ENCODE peak calls at places on chromosomes 16 and 17, in six cellular contexts. J, Y, M, W, N and E are unnamed samples.

GRCh38 chr16:81608515-81609209 is 164.1 kb downstream of the CMIP start:
- DNase-seq in J (peak; percentile 32), Y (peak; percentile 76), M (no peak), W (peak; percentile 71), N (peak; percentile 82), E (peak; percentile 90)

GRCh38 chr17:73286863-73287296 is 24.9 kb downstream of the CDC42EP4 start:
- DNase-seq in J (no peak), Y (peak; percentile 83), M (no peak), W (peak; percentile 79), N (peak; percentile 90), E (peak; percentile 85)

GRCh38 chr17:34596897-34597296 is 17.5 kb downstream of the TMEM132E start:
- DNase-seq in J (no peak), Y (no peak), M (no peak), W (no peak), N (no peak), E (no peak)

GRCh38 chr17:49734666-49735490 is 27.1 kb upstream of the SLC35B1 start:
- DNase-seq in J (no peak), Y (no peak), M (no peak), W (no peak), N (no peak), E (no peak)

GRCh38 chr17:62093188-62094155 is 28.4 kb upstream of the MED13 start:
- DNase-seq in J (no peak), Y (peak; percentile 98), M (peak; percentile 88), W (no peak), N (peak; percentile 85), E (peak; percentile 54)

GRCh38 chr16:51731160-51731559 is 580.1 kb upstream of the SALL1 start:
- DNase-seq in J (no peak), Y (no peak), M (no peak), W (no peak), N (no peak), E (no peak)

GRCh38 chr17:12282056-12282455 is 261.4 kb downstream of the MAP2K4 start:
- DNase-seq in J (no peak), Y (peak; percentile 69), M (peak; percentile 64), W (no peak), N (peak; percentile 8), E (peak; percentile 68)

GRCh38 chr16:88376835-88377726 is 5.7 kb upstream of the ZNF469 start:
- DNase-seq in J (no peak), Y (peak; percentile 29), M (peak; percentile 38), W (no peak), N (peak; percentile 29), E (no peak)

GRCh38 chr16:50152386-50152806 is 710 bp upstream of the TENT4B start:
- DNase-seq in J (no peak), Y (peak; percentile 38), M (peak; percentile 56), W (peak; percentile 79), N (peak; percentile 36), E (peak; percentile 44)

GRCh38 chr17:16915752-16916556 is 56.0 kb downstream of the TNFRSF13B start:
- DNase-seq in J (peak; percentile 70), Y (peak; percentile 44), M (peak; percentile 67), W (peak; percentile 62), N (peak; percentile 4), E (peak; percentile 59)

GRCh38 chr17:56593741-56594527 is 435 bp downstream of the NOG start:
- DNase-seq in J (peak; percentile 87), Y (peak; percentile 51), M (no peak), W (peak; percentile 57), N (peak; percentile 36), E (peak; percentile 63)

GRCh38 chr17:63029520-63029919 is 63.5 kb downstream of the TANC2 start:
- DNase-seq in J (no peak), Y (peak; percentile 30), M (peak; percentile 16), W (no peak), N (peak; percentile 69), E (peak; percentile 75)

GRCh38 chr16:84607694-84608093 is 10.2 kb downstream of the COTL1 start:
- DNase-seq in J (no peak), Y (no peak), M (no peak), W (no peak), N (no peak), E (no peak)

GRCh38 chr16:5002699-5003143 is 31.0 kb downstream of the NAGPA start:
- DNase-seq in J (no peak), Y (no peak), M (no peak), W (no peak), N (no peak), E (no peak)

GRCh38 chr16:50964491-50964890 is 186.6 kb downstream of the SALL1 start:
- DNase-seq in J (no peak), Y (no peak), M (no peak), W (no peak), N (no peak), E (no peak)

GRCh38 chr17:21285164-21286065 is 904 bp downstream of the MAP2K3 start:
- DNase-seq in J (peak; percentile 36), Y (peak; percentile 69), M (no peak), W (peak; percentile 85), N (peak; percentile 50), E (peak; percentile 72)

GRCh38 chr17:33657181-33657580 is 364.1 kb upstream of the ASIC2 start:
- DNase-seq in J (peak; percentile 54), Y (no peak), M (no peak), W (no peak), N (no peak), E (no peak)

GRCh38 chr17:3667366-3668278 is 756 bp downstream of the TAX1BP3 start:
- DNase-seq in J (peak; percentile 89), Y (peak; percentile 83), M (peak; percentile 90), W (peak; percentile 91), N (peak; percentile 92), E (peak; percentile 97)

GRCh38 chr17:79325707-79326106 is 251.1 kb downstream of the ENGASE start:
- DNase-seq in J (peak; percentile 82), Y (no peak), M (no peak), W (no peak), N (peak; percentile 9), E (no peak)

GRCh38 chr16:13953501-13953900 is 33.5 kb downstream of the ERCC4 start:
- DNase-seq in J (no peak), Y (no peak), M (no peak), W (no peak), N (no peak), E (no peak)

GRCh38 chr17:66767164-66767933 is 67.6 kb upstream of the CACNG5 start:
- DNase-seq in J (no peak), Y (no peak), M (no peak), W (no peak), N (no peak), E (no peak)

GRCh38 chr17:78351449-78352006 is 8.3 kb downstream of the SOCS3 start:
- DNase-seq in J (peak; percentile 84), Y (peak; percentile 98), M (peak; percentile 86), W (peak; percentile 97), N (peak; percentile 100), E (peak; percentile 100)

GRCh38 chr17:57940653-57941329 is 14.4 kb downstream of the CUEDC1 start:
- DNase-seq in J (no peak), Y (peak; percentile 64), M (no peak), W (no peak), N (no peak), E (no peak)

GRCh38 chr17:40115101-40115436 is 6.7 kb upstream of the MSL1 start:
- DNase-seq in J (no peak), Y (no peak), M (no peak), W (no peak), N (no peak), E (no peak)

GRCh38 chr17:40113110-40113960 is 8.4 kb upstream of the MSL1 start:
- DNase-seq in J (peak; percentile 93), Y (peak; percentile 96), M (peak; percentile 97), W (peak; percentile 98), N (peak; percentile 98), E (peak; percentile 97)

GRCh38 chr17:40112191-40112590 is 9.6 kb upstream of the MSL1 start:
- DNase-seq in J (no peak), Y (no peak), M (no peak), W (peak; percentile 54), N (no peak), E (no peak)

GRCh38 chr17:40112718-40113109 is 9.1 kb upstream of the MSL1 start:
- DNase-seq in J (no peak), Y (no peak), M (no peak), W (peak; percentile 62), N (no peak), E (no peak)

GRCh38 chr17:40113961-40114272 is 7.9 kb upstream of the MSL1 start:
- DNase-seq in J (no peak), Y (no peak), M (no peak), W (no peak), N (no peak), E (no peak)
- H3K4me3 ChIP-seq in J (peak overlapping the region; percentile 22), Y (no peak overlapping the region), M (peak overlapping the region; percentile 42), W (no peak overlapping the region), N (peak overlapping the region; percentile 54), E (no peak overlapping the region)

GRCh38 chr16:53745753-53746258 is 41.9 kb downstream of the FTO start:
- DNase-seq in J (no peak), Y (peak; percentile 51), M (peak; percentile 72), W (no peak), N (peak; percentile 45), E (peak; percentile 68)
- TF ChIP-seq CTCF in J (no peak), Y (peak; percentile 32), M (no peak), W (no peak), N (peak; percentile 47), E (peak; percentile 41)

DNA sequence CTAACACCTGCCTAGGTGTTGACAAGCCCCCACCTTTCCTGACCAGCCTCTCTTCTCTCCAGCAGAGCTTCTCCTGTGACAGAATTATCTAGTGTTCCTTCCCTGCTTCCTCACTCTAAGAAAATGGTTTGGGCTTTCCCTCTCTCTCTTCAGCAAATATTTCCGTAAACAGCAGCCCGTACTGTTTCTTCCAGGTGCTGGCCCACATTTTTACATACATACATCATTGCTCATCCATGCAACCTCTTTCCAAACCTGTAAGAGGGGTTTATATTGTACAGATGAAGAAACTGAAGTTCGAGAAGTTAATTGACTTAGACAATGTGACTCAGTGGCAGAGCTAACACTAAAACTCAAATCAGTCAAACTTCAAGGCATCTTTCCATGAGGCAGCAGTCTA is 569 bp upstream of the TEKT3 start:
- DNase-seq in J (no peak), Y (no peak), M (no peak), W (no peak), N (no peak), E (no peak)
- H3K4me3 ChIP-seq in J (peak overlapping the region; percentile 57), Y (peak overlapping the region; percentile 31), M (peak overlapping the region; percentile 52), W (no peak overlapping the region), N (peak overlapping the region; percentile 32), E (no peak overlapping the region)

GRCh38 chr16:56825821-56826220 is 39.2 kb upstream of the SLC12A3 start:
- DNase-seq in J (no peak), Y (no peak), M (no peak), W (no peak), N (no peak), E (no peak)

GRCh38 chr16:56822966-56823739 is 41.9 kb upstream of the SLC12A3 start:
- DNase-seq in J (no peak), Y (no peak), M (no peak), W (no peak), N (no peak), E (no peak)

GRCh38 chr16:56824804-56825203 is 40.2 kb upstream of the SLC12A3 start:
- DNase-seq in J (no peak), Y (no peak), M (no peak), W (no peak), N (no peak), E (no peak)

GRCh38 chr16:56828641-56829040 is 36.4 kb upstream of the SLC12A3 start:
- DNase-seq in J (no peak), Y (no peak), M (no peak), W (no peak), N (no peak), E (no peak)

DNA sequence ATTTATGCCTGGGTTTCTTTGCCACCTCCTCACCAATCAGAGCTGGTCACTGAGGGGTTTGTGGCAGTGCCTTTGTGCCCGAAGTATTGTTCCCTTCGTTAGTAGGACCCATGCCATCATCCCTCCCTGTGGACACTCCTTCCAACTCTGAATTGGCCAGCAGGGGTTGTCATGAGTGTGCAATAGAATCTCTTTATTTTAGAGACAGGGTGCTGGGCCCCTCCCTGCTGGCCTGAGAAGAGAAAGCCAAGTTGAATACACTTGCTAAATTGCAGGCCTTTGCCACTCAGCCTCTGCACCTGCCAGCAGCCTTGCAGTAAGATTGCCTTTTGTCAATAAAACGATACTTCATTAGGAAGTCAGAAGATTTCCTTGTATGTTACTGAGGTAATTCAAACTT is 40.7 kb upstream of the SLC12A3 start:
- DNase-seq in J (peak; percentile 52), Y (peak; percentile 11), M (peak; percentile 30), W (peak; percentile 77), N (no peak), E (peak; percentile 9)
- TF ChIP-seq CTCF in J (peak; percentile 33), Y (peak; percentile 16), M (no peak), W (peak; percentile 42), N (peak; percentile 38), E (no peak)